ENCODE peak calls at places on chromosome 15, in seven cellular contexts. W is amniotic stem cell; L is activated T-cell treated with anti-CD3 and anti-CD28 coated beads for 1 hour; E is NCI-H460; R is fibroblast of gingiva; K is stimulated activated CD8-positive, alpha-beta memory T cell treated with anti-CD3 and anti-CD28 coated beads, Interleukin-7, amount 100 ng/mL, for 1 hour; O is stimulated activated CD4-positive, alpha-beta T cell treated with anti-CD3 and anti-CD28 coated beads, Interleukin-1b, Interleukin-23, amount 100 ng/mL, for 24 hours. U is an unnamed sample.

GRCh38 chr15:73870700-73871408 is 2.5 kb upstream of the TBC1D21 start:
- DNase-seq in K (no peak), W (no peak), L (no peak), O (no peak), E (no peak), R (no peak), U (no peak)

GRCh38 chr15:95113041-95113440 is 881.7 kb downstream of the MCTP2 start:
- DNase-seq in L (no peak), K (no peak), R (no peak), E (no peak), O (no peak), W (no peak), U (no peak)

GRCh38 chr15:40489274-40490175 is 18.7 kb downstream of the CHST14 start:
- DNase-seq in L (no peak), K (no peak), E (no peak), R (no peak), O (no peak), W (no peak), U (no peak)

GRCh38 chr15:90232941-90233700 is 620 bp downstream of the CIB1 start:
- DNase-seq in E (peak), K (peak), O (peak), W (peak), L (peak), R (peak), U (peak)

GRCh38 chr15:25787855-25788521 is 75.1 kb downstream of the ATP10A start:
- DNase-seq in E (no peak), R (peak), W (no peak), O (no peak), K (no peak), L (no peak), U (no peak)

GRCh38 chr15:68730491-68731317 is 90.0 kb downstream of the ANP32A start:
- DNase-seq in L (no peak), K (no peak), O (no peak), E (peak), R (peak), W (peak), U (no peak)

GRCh38 chr15:57273366-57273765 is 102.9 kb upstream of the CGNL1 start:
- DNase-seq in R (no peak), O (no peak), L (no peak), K (no peak), E (no peak), W (no peak), U (no peak)

GRCh38 chr15:98794754-98795153 is 146.4 kb downstream of the IGF1R start:
- DNase-seq in R (no peak), L (no peak), K (no peak), W (no peak), O (no peak), E (no peak), U (no peak)

GRCh38 chr15:48391950-48392349 is 60.7 kb downstream of the DUT start:
- DNase-seq in E (no peak), R (peak), L (no peak), K (no peak), W (no peak), O (no peak), U (no peak)

GRCh38 chr15:88658972-88659931 is 20.4 kb downstream of the ISG20 start:
- DNase-seq in R (peak), K (no peak), O (no peak), L (no peak), W (peak), E (no peak), U (no peak)

U was measured in anterior cingulate cortex.